ENCODE peak calls at places on chromosome 12, in four cellular contexts. L is Panc1, X is GM23338, U is GM12878. P is an unnamed sample.

GRCh38 chr12:47878918-47879481 is 25.8 kb downstream of the VDR start:
- DNase-seq in L (no peak), U (no peak), X (no peak), P (no peak)

GRCh38 chr12:107844312-107844921 is 69.9 kb downstream of the ASCL4 start:
- DNase-seq in L (no peak), U (no peak), X (peak; percentile 78), P (no peak)

GRCh38 chr12:5376591-5377207 is 55.2 kb upstream of the NTF3 start:
- DNase-seq in L (no peak), U (no peak), X (no peak), P (no peak)

GRCh38 chr12:89192419-89192818 is 159.9 kb downstream of the DUSP6 start:
- DNase-seq in U (no peak), L (peak; percentile 22), X (no peak), P (peak; percentile 54)

GRCh38 chr12:19021240-19021639 is 108.3 kb upstream of the PLEKHA5 start:
- DNase-seq in U (no peak), L (no peak), X (no peak), P (no peak)

GRCh38 chr12:125633686-125634085 is 568.5 kb downstream of the AACS start:
- DNase-seq in X (no peak), L (no peak), U (no peak), P (no peak)

GRCh38 chr12:30707628-30708342 is 12.1 kb upstream of the IPO8 start:
- DNase-seq in U (no peak), X (peak; percentile 13), L (no peak), P (no peak)

GRCh38 chr12:20696181-20696580 is 1.0 kb downstream of the SLCO1C1 start:
- DNase-seq in U (no peak), X (no peak), L (no peak), P (no peak)

GRCh38 chr12:130796985-130797686 is 41.9 kb downstream of the STX2 start:
- DNase-seq in X (no peak), U (no peak), L (no peak), P (no peak)

GRCh38 chr12:5451251-5451650 is 19.3 kb downstream of the NTF3 start:
- DNase-seq in U (no peak), L (no peak), X (no peak), P (no peak)

GRCh38 chr12:124276337-124276736 is 18.6 kb upstream of the RFLNA start:
- DNase-seq in U (no peak), X (no peak), L (no peak), P (no peak)

DNA sequence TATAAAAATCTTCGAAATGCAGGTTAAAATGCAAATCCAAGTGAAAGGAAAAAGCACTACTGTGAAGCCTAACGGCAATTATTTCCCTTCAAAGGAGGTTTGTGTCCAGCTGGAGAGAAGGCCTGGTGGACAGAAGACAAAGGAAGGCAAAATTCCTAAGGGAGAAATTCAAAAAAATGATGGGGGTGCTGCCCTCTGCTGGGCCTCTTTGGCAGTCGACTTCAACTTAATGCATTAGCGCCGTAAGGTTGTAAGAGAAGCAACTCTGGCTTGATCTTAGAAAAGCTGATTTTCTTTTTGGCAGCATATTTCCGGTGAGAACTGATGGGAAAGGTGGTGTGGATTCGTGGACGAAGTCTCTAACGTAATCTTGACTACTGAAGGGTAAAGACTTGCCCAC is 34.3 kb upstream of the CHFR start:
- DNase-seq in L (no peak), U (no peak), X (peak; percentile 62), P (no peak)
- TF ChIP-seq REST in L (no peak), U (no peak), X (no peak), P (no peak)

DNA sequence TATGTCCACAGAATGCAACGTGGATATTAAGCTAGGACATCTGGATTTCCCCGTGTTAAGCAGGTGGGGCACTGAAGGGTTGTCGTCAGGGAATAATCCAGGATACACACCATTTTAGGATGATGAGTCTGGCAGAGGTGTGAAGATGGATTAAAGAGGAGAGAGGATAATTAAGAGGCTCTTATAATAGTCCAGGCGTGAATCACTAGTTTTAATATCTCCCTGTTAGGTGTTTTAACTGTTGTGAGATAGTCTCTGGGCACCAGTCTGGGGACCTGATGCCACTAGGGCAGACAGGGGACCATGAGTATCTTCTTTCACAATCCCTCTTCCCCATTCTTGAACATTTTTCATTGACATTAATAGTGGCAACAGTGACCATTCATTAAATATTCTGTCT is 216.7 kb downstream of the TBX5 start:
- DNase-seq in X (no peak), L (no peak), U (no peak), P (no peak)
- TF ChIP-seq REST in X (no peak), L (no peak), U (no peak), P (no peak)

DNA sequence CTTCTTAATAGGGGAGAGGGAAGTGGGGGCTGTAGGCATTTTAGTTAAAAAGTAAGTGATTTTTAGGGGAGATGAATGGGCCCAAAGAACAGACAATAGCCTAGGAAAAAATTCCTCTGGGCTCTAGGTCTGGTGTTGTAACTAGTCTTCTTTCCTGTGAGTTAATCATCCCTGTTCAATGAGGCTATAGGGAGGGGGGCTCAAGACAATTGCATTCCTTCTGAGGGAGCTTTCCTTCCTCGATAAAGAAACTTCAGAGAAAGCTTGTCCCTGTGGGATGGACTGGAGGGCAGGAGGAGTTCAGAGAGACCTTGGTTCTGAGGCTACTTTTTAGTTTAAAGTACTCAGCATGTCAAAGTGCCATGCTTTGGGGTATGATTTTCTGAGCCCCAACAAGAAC is 127.2 kb downstream of the BBS10 start:
- DNase-seq in X (peak; percentile 14), L (no peak), U (no peak), P (no peak)
- TF ChIP-seq REST in X (no peak), L (no peak), U (no peak), P (no peak)

GRCh38 chr12:111616177-111616623 is 17.1 kb upstream of the ATXN2 start:
- DNase-seq in X (no peak), L (no peak), U (no peak), P (no peak)
- TF ChIP-seq REST in X (no peak), L (no peak), U (no peak), P (no peak)

DNA sequence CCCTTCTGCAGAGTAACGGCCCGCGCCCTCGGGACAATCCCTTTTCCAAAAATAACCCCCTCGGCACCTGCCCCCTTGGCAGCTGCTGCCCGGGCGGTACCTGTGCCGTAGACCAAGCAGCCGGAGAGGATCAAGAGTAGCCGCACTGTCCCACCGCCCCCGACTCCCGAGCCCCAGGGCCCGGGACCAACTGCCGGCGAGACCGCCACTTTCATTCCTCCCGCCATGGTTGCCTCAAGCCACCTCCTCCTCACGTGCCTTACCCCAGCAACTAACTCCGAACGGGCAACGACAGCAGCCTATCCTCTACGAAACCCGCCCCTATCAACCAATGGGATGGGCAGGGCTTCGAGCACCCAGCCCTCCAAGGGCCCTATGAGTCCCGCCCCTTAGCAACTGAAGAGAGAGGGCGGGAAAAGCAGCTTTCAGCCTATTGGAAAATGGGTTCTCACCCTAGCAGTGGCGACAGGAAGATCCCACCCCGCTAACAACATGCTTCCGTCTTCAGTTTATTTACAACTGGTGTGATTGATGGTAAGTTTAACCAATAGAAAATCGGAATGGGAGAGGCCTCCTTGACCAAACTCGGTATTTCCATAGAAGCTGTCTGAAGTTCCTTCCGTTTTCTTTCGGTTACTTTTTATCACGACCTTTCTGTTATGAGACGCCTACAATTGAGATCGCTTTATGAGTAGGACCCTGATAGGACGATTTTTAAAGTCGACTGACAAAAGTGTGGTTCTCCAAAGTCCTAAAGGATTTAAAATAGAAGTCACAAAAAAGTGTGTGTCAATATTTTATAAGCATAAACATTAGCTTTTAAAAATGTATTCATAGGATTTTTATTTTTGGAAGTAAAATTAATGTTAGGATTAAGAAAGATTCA is at the start of gene NEMP1:
- DNase-seq in L (peak; percentile 100), X (peak; percentile 100), U (peak; percentile 100), P (peak; percentile 97)
- TF ChIP-seq REST in L (no peak), X (no peak), U (no peak), P (no peak)

DNA sequence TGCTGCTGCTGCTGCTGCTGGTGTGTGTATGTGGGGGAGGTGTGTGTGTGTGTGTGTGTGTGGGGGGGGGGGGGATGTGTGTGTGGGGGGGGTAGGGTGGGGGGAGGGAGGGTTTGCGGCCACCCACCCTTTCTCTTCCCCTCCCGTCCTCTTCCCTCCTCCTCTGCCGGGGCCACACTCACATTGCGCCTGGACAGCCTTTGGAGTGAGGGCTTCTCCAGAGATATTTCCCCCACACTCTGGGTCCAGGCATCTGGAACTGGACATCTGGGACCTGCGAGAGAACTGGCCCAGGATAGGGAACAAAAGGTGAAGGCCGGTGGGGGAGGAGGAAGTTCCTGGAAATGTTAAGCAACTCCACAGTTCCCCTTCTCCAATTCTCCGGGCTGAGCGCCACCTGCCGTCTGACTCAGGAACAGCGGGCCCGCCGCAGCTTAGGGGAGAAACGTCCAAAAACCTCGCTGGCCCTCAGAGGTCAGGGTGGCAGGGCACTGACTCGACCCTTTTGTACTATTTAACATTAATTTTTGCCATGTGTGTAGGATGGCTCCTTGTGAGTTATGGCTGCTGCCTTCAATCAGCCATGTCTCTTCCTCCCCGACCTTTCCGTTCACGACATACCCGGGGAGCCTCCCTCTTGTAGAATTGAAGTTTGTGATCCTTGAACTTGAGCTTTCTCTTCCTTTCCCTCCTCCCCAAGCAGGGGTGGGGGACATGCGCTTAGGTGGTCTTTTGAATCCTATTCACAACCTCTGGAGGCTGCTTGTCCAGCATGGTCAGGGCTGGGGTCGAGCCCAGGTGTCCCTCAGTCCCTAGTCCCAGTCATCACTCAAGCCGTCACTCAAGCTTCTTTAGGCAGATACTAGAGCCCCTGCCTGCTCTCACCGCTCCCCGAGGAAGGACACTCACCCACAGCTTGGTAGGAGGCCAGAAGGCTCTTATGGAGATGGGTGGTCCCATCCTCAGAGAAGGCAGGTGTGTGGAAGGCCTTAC is at the start of gene C1RL:
- DNase-seq in U (no peak), X (peak; percentile 92), L (peak; percentile 36), P (peak; percentile 73)
- TF ChIP-seq REST in U (no peak), X (no peak), L (no peak), P (no peak)

DNA sequence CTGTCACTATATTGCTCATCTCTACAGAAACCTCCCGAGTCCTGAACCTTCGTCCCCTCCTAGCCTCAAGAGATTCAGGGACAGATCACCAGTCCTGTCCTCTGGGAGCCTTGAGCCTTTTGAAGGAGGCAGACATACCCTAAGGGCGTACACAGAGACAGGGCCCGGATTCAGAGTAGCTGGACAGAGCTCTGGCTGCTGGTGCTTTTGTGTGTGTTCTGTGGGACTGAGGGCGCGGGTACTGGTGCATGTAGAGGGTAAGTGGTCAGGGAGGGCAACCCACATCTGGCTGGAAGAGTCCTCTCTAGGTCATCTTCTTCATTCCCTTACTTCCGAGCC is 16.6 kb downstream of the PPP1R1A start:
- DNase-seq in L (no peak), U (no peak), X (no peak), P (no peak)
- TF ChIP-seq REST in L (no peak), U (no peak), X (no peak), P (no peak)

P was measured in A549.